ENCODE peak calls at places on chromosome 12, in four cellular contexts. Y, I, K and X are unnamed samples.

GRCh38 chr12:109670647-109671046 is 43.0 kb upstream of the FAM222A start:
- DNase-seq in K (no peak), Y (no peak), I (no peak), X (no peak)

GRCh38 chr12:77231548-77231947 is 166.2 kb upstream of the E2F7 start:
- DNase-seq in K (no peak), I (peak), Y (peak), X (no peak)

GRCh38 chr12:3456809-3457208 is 34.2 kb upstream of the PRMT8 start:
- DNase-seq in K (peak), Y (no peak), I (no peak), X (peak)

GRCh38 chr12:2877959-2878732 is 1.1 kb downstream of the RHNO1 start:
- DNase-seq in I (no peak), Y (peak), K (no peak), X (no peak)

GRCh38 chr12:108826807-108827721 is 30.3 kb downstream of the SSH1 start:
- DNase-seq in I (no peak), K (no peak), Y (no peak), X (no peak)

GRCh38 chr12:2343672-2344071 is 290.9 kb downstream of the CACNA1C start:
- DNase-seq in K (no peak), I (no peak), Y (no peak), X (no peak)

GRCh38 chr12:13941258-13942249 is 39.8 kb downstream of the GRIN2B start:
- DNase-seq in I (no peak), K (peak), Y (peak), X (peak)

GRCh38 chr12:77062846-77063461 is 2.4 kb downstream of the E2F7 start:
- DNase-seq in I (no peak), Y (no peak), K (no peak), X (no peak)

GRCh38 chr12:6352198-6353173 is 10.6 kb upstream of the TNFRSF1A start:
- DNase-seq in Y (no peak), I (no peak), K (no peak), X (no peak)

GRCh38 chr12:164207-164606 is 49.8 kb downstream of the SLC6A12 start:
- DNase-seq in K (no peak), Y (no peak), I (no peak), X (no peak)

GRCh38 chr12:100820314-100820713 is 25.7 kb downstream of the ANO4 start:
- DNase-seq in Y (no peak), K (no peak), I (no peak), X (no peak)

GRCh38 chr12:117980621-117981020 is 11.8 kb upstream of the KSR2 start:
- DNase-seq in I (no peak), Y (no peak), K (no peak), X (no peak)

GRCh38 chr12:94074216-94074969 is 74.0 kb upstream of the PLXNC1 start:
- DNase-seq in Y (no peak), K (no peak), I (no peak), X (no peak)

GRCh38 chr12:62919827-62920226 is 15.1 kb downstream of the PPM1H start:
- DNase-seq in I (no peak), K (no peak), Y (no peak), X (no peak)

GRCh38 chr12:51429705-51430104 is 5.1 kb downstream of the SLC4A8 start:
- DNase-seq in I (no peak), K (no peak), Y (no peak), X (no peak)

GRCh38 chr12:52029686-52030085 is 21.6 kb upstream of the NR4A1 start:
- DNase-seq in Y (no peak), K (peak), I (no peak), X (peak)

GRCh38 chr12:42145552-42146215 is 1.0 kb upstream of the GXYLT1 start:
- DNase-seq in K (peak), Y (no peak), I (no peak), X (peak)

GRCh38 chr12:78612224-78612623 is 252.3 kb upstream of the SYT1 start:
- DNase-seq in I (no peak), Y (no peak), K (no peak), X (no peak)

GRCh38 chr12:33832900-33833299 is 189.4 kb upstream of the ALG10 start:
- DNase-seq in Y (no peak), K (no peak), I (no peak), X (no peak)

GRCh38 chr12:130247634-130248237 is 85.5 kb downstream of the FZD10 start:
- DNase-seq in Y (no peak), K (no peak), I (no peak), X (no peak)

GRCh38 chr12:5889381-5890047 is 55.5 kb downstream of the ANO2 start:
- DNase-seq in K (no peak), I (no peak), Y (no peak), X (no peak)